ENCODE peak calls at places on chromosomes 13 and 19, in six cellular contexts. One of them, this sample, is unnamed.

GRCh38 chr19:48553676-48554384 is 1.9 kb downstream of the SULT2B1 start:
- DNase-seq in thyroid gland: peak; percentile 51
- DNase-seq in CD8-positive, alpha-beta memory T cell: no peak
- DNase-seq in body of pancreas: peak; percentile 34
- DNase-seq in A549: peak; percentile 99
- DNase-seq in IMR-90: peak; percentile 86
- DNase-seq in this sample: no peak

GRCh38 chr19:47113446-47114348 is at the start of gene ZC3H4:
- DNase-seq in thyroid gland: peak; percentile 95
- DNase-seq in CD8-positive, alpha-beta memory T cell: peak; percentile 92
- DNase-seq in body of pancreas: peak; percentile 97
- DNase-seq in A549: peak; percentile 96
- DNase-seq in IMR-90: peak; percentile 93
- DNase-seq in this sample: peak; percentile 95

GRCh38 chr19:47275866-47276461 is 1.3 kb downstream of the INAFM1 start:
- DNase-seq in thyroid gland: peak; percentile 14
- DNase-seq in CD8-positive, alpha-beta memory T cell: no peak
- DNase-seq in body of pancreas: no peak
- DNase-seq in A549: no peak
- DNase-seq in IMR-90: peak; percentile 57
- DNase-seq in this sample: peak; percentile 79

GRCh38 chr19:33376423-33376822 is 2.9 kb downstream of the CEBPG start:
- DNase-seq in thyroid gland: peak; percentile 63
- DNase-seq in CD8-positive, alpha-beta memory T cell: no peak
- DNase-seq in body of pancreas: peak; percentile 65
- DNase-seq in A549: peak; percentile 86
- DNase-seq in IMR-90: peak; percentile 87
- DNase-seq in this sample: peak; percentile 92

GRCh38 chr13:41931337-41931736 is 29.6 kb downstream of the VWA8 start:
- DNase-seq in thyroid gland: no peak
- DNase-seq in CD8-positive, alpha-beta memory T cell: no peak
- DNase-seq in body of pancreas: no peak
- DNase-seq in A549: no peak
- DNase-seq in IMR-90: peak; percentile 69
- DNase-seq in this sample: no peak

GRCh38 chr13:77523834-77524728 is 11.4 kb upstream of the SCEL start:
- DNase-seq in thyroid gland: no peak
- DNase-seq in CD8-positive, alpha-beta memory T cell: no peak
- DNase-seq in body of pancreas: no peak
- DNase-seq in A549: no peak
- DNase-seq in IMR-90: no peak
- DNase-seq in this sample: no peak

GRCh38 chr13:38398810-38399493 is 49.3 kb downstream of the UFM1 start:
- DNase-seq in thyroid gland: no peak
- DNase-seq in CD8-positive, alpha-beta memory T cell: no peak
- DNase-seq in body of pancreas: no peak
- DNase-seq in A549: no peak
- DNase-seq in IMR-90: peak; percentile 39
- DNase-seq in this sample: peak; percentile 28

GRCh38 chr13:101739382-101740178 is 287.1 kb downstream of the ITGBL1 start:
- DNase-seq in thyroid gland: no peak
- DNase-seq in CD8-positive, alpha-beta memory T cell: no peak
- DNase-seq in body of pancreas: no peak
- DNase-seq in A549: peak; percentile 1
- DNase-seq in IMR-90: no peak
- DNase-seq in this sample: no peak

GRCh38 chr19:27618006-27618405 is 1594.9 kb downstream of the UQCRFS1 start:
- DNase-seq in thyroid gland: no peak
- DNase-seq in CD8-positive, alpha-beta memory T cell: no peak
- DNase-seq in body of pancreas: no peak
- DNase-seq in A549: no peak
- DNase-seq in IMR-90: no peak
- DNase-seq in this sample: no peak

GRCh38 chr13:23159205-23159586 is 21.6 kb upstream of the SGCG start:
- DNase-seq in thyroid gland: no peak
- DNase-seq in CD8-positive, alpha-beta memory T cell: no peak
- DNase-seq in body of pancreas: no peak
- DNase-seq in A549: peak; percentile 42
- DNase-seq in IMR-90: peak; percentile 13
- DNase-seq in this sample: no peak

GRCh38 chr13:110396913-110397379 is 89.9 kb downstream of the COL4A2 start:
- DNase-seq in thyroid gland: peak; percentile 41
- DNase-seq in CD8-positive, alpha-beta memory T cell: no peak
- DNase-seq in body of pancreas: peak; percentile 39
- DNase-seq in A549: peak; percentile 44
- DNase-seq in IMR-90: peak; percentile 100
- DNase-seq in this sample: peak; percentile 100

GRCh38 chr13:59532405-59532804 is 631.3 kb downstream of the DIAPH3 start:
- DNase-seq in thyroid gland: no peak
- DNase-seq in CD8-positive, alpha-beta memory T cell: no peak
- DNase-seq in body of pancreas: no peak
- DNase-seq in A549: no peak
- DNase-seq in IMR-90: no peak
- DNase-seq in this sample: no peak

GRCh38 chr19:35712529-35712909 is 5.3 kb upstream of the KMT2B start:
- DNase-seq in thyroid gland: no peak
- DNase-seq in CD8-positive, alpha-beta memory T cell: no peak
- DNase-seq in body of pancreas: no peak
- DNase-seq in A549: no peak
- DNase-seq in IMR-90: no peak
- DNase-seq in this sample: no peak

GRCh38 chr13:42041017-42041683 is 7.3 kb upstream of the DGKH start:
- DNase-seq in thyroid gland: peak; percentile 68
- DNase-seq in CD8-positive, alpha-beta memory T cell: peak; percentile 28
- DNase-seq in body of pancreas: peak; percentile 41
- DNase-seq in A549: peak; percentile 61
- DNase-seq in IMR-90: peak; percentile 44
- DNase-seq in this sample: peak; percentile 56

GRCh38 chr13:31773538-31773937 is 34.2 kb downstream of the RXFP2 start:
- DNase-seq in thyroid gland: no peak
- DNase-seq in CD8-positive, alpha-beta memory T cell: no peak
- DNase-seq in body of pancreas: no peak
- DNase-seq in A549: no peak
- DNase-seq in IMR-90: peak; percentile 91
- DNase-seq in this sample: no peak

GRCh38 chr19:47447470-47448359 is 24.0 kb downstream of the SLC8A2 start:
- DNase-seq in thyroid gland: peak; percentile 5
- DNase-seq in CD8-positive, alpha-beta memory T cell: peak; percentile 47
- DNase-seq in body of pancreas: no peak
- DNase-seq in A549: peak; percentile 92
- DNase-seq in IMR-90: peak; percentile 22
- DNase-seq in this sample: peak; percentile 68

GRCh38 chr19:21483589-21484170 is 21.7 kb upstream of the ZNF429 start:
- DNase-seq in thyroid gland: peak; percentile 60
- DNase-seq in CD8-positive, alpha-beta memory T cell: peak; percentile 44
- DNase-seq in body of pancreas: peak; percentile 73
- DNase-seq in A549: peak; percentile 19
- DNase-seq in IMR-90: no peak
- DNase-seq in this sample: no peak

GRCh38 chr19:16435238-16435911 is 36.4 kb downstream of the EPS15L1 start:
- DNase-seq in thyroid gland: peak; percentile 39
- DNase-seq in CD8-positive, alpha-beta memory T cell: no peak
- DNase-seq in body of pancreas: no peak
- DNase-seq in A549: no peak
- DNase-seq in IMR-90: peak; percentile 98
- DNase-seq in this sample: peak; percentile 96

GRCh38 chr19:33819496-33819874 is 22.8 kb downstream of the KCTD15 start:
- DNase-seq in thyroid gland: no peak
- DNase-seq in CD8-positive, alpha-beta memory T cell: no peak
- DNase-seq in body of pancreas: no peak
- DNase-seq in A549: no peak
- DNase-seq in IMR-90: no peak
- DNase-seq in this sample: no peak

GRCh38 chr19:48999481-49000325 is 6.0 kb downstream of the RUVBL2 start:
- DNase-seq in thyroid gland: peak; percentile 27
- DNase-seq in CD8-positive, alpha-beta memory T cell: peak; percentile 44
- DNase-seq in body of pancreas: peak; percentile 60
- DNase-seq in A549: peak; percentile 85
- DNase-seq in IMR-90: peak; percentile 67
- DNase-seq in this sample: peak; percentile 67

GRCh38 chr19:40246292-40247073 is 20.0 kb upstream of the CCNP start:
- DNase-seq in thyroid gland: no peak
- DNase-seq in CD8-positive, alpha-beta memory T cell: no peak
- DNase-seq in body of pancreas: no peak
- DNase-seq in A549: no peak
- DNase-seq in IMR-90: no peak
- DNase-seq in this sample: no peak

GRCh38 chr19:40242480-40242879 is 16.0 kb upstream of the CCNP start:
- DNase-seq in thyroid gland: no peak
- DNase-seq in CD8-positive, alpha-beta memory T cell: no peak
- DNase-seq in body of pancreas: no peak
- DNase-seq in A549: no peak
- DNase-seq in IMR-90: no peak
- DNase-seq in this sample: no peak

GRCh38 chr19:40245506-40246128 is 19.1 kb upstream of the CCNP start:
- DNase-seq in thyroid gland: no peak
- DNase-seq in CD8-positive, alpha-beta memory T cell: no peak
- DNase-seq in body of pancreas: no peak
- DNase-seq in A549: no peak
- DNase-seq in IMR-90: no peak
- DNase-seq in this sample: no peak

GRCh38 chr19:40247178-40247577 is 20.7 kb upstream of the CCNP start:
- DNase-seq in thyroid gland: peak; percentile 85
- DNase-seq in CD8-positive, alpha-beta memory T cell: no peak
- DNase-seq in body of pancreas: no peak
- DNase-seq in A549: no peak
- DNase-seq in IMR-90: no peak
- DNase-seq in this sample: no peak

GRCh38 chr19:40244596-40244995 is 18.1 kb upstream of the CCNP start:
- DNase-seq in thyroid gland: no peak
- DNase-seq in CD8-positive, alpha-beta memory T cell: no peak
- DNase-seq in body of pancreas: no peak
- DNase-seq in A549: no peak
- DNase-seq in IMR-90: no peak
- DNase-seq in this sample: no peak
- H3K4me1 ChIP-seq in thyroid gland: peaks cover 46% of the 10 kb centered on the region
- H3K4me1 ChIP-seq in CD8-positive, alpha-beta memory T cell: no peaks in the 10 kb centered on the region
- H3K4me1 ChIP-seq in body of pancreas: no peaks in the 10 kb centered on the region
- H3K4me1 ChIP-seq in A549: no peaks in the 10 kb centered on the region
- H3K4me1 ChIP-seq in IMR-90: no peaks in the 10 kb centered on the region
- H3K4me1 ChIP-seq in this sample: no peaks in the 10 kb centered on the region

GRCh38 chr19:1353144-1353543 is 30.6 kb upstream of the NDUFS7 start:
- DNase-seq in thyroid gland: no peak
- DNase-seq in CD8-positive, alpha-beta memory T cell: no peak
- DNase-seq in body of pancreas: no peak
- DNase-seq in A549: no peak
- DNase-seq in IMR-90: no peak
- DNase-seq in this sample: no peak

GRCh38 chr19:1350861-1351260 is 32.8 kb upstream of the NDUFS7 start:
- DNase-seq in thyroid gland: no peak
- DNase-seq in CD8-positive, alpha-beta memory T cell: no peak
- DNase-seq in body of pancreas: no peak
- DNase-seq in A549: no peak
- DNase-seq in IMR-90: no peak
- DNase-seq in this sample: no peak

GRCh38 chr19:1355258-1355973 is 28.3 kb upstream of the NDUFS7 start:
- DNase-seq in thyroid gland: no peak
- DNase-seq in CD8-positive, alpha-beta memory T cell: no peak
- DNase-seq in body of pancreas: no peak
- DNase-seq in A549: no peak
- DNase-seq in IMR-90: no peak
- DNase-seq in this sample: no peak

GRCh38 chr19:1354496-1355257 is 29.0 kb upstream of the NDUFS7 start:
- DNase-seq in thyroid gland: peak; percentile 92
- DNase-seq in CD8-positive, alpha-beta memory T cell: peak; percentile 82
- DNase-seq in body of pancreas: peak; percentile 91
- DNase-seq in A549: peak; percentile 81
- DNase-seq in IMR-90: peak; percentile 80
- DNase-seq in this sample: peak; percentile 95

DNA sequence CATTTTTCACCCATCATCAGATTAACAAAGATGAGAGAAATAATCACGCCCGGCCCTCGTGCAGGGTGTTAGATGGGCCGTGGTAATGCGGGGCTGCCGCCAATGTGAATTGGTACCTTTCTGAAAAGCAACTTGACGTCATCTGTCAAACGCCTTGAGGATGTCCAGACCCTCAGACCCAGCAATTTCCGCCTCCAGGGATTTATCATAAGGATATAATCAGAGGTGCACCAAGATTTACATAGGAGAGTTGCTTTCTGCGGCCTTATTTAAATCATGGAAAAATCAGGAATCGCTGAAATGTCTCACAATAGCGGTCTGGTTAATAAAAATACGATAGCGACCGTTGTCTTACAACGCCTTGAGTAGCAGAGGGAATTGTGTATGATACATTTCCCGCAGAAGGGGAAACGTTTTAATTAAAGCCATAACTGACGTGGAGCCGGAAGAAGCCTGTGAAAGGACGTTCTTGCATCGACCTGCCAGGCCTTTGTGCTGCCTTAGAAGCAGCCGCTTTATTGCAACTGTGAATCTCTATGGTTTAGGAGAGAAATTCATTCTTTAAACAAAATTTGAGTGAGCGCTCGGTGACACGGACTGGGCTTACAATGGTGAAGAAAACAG is 32.3 kb upstream of the NDUFS7 start:
- DNase-seq in thyroid gland: no peak
- DNase-seq in CD8-positive, alpha-beta memory T cell: no peak
- DNase-seq in body of pancreas: no peak
- DNase-seq in A549: no peak
- DNase-seq in IMR-90: no peak
- DNase-seq in this sample: no peak
- H3K27ac ChIP-seq in thyroid gland: no peak overlapping the region
- H3K27ac ChIP-seq in CD8-positive, alpha-beta memory T cell: no peak overlapping the region
- H3K27ac ChIP-seq in body of pancreas: no peak overlapping the region
- H3K27ac ChIP-seq in A549: no peak overlapping the region
- H3K27ac ChIP-seq in IMR-90: no peak overlapping the region
- H3K27ac ChIP-seq in this sample: no peak overlapping the region

DNA sequence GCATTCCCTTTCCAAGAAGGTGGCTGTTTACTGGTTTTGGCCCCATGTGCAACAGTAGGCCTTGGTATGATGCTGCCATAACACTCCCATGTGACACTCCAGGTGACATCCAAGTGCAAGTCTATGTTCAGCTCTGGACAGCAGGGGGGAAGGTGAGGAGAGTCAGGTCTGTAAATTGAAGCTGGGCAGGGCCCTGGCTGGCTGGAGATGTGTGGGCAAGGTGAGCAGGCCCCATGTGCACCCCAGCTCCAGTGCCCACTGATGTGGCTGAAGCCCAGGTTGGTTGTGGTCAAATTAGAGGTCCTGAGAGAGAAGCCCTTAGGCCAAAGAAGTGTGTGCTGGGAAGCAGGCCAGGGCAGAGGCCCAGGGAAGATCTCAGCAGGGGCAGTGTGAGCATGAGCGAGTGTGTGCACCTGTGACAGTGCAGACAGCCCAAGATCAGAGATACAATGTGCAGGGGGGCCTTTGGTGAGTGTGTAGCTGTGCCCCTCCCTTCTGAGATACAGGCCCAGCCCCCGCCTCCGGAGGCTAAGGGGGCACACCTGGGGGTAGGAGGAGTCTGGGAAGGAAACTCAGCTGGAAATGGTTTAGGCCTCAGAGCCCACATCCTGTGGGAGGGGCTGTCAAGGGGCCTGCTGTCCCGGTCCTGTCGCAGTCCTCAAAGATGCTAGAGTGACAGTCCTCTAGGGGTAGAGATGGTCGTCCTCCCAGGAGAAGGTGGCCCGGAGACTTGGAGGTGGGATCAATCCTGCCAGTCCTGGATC is 18.6 kb downstream of the DEDD2 start:
- DNase-seq in thyroid gland: peak; percentile 15
- DNase-seq in CD8-positive, alpha-beta memory T cell: peak; percentile 88
- DNase-seq in body of pancreas: no peak
- DNase-seq in A549: no peak
- DNase-seq in IMR-90: no peak
- DNase-seq in this sample: no peak
- H3K4me1 ChIP-seq in thyroid gland: no peaks in the 10 kb centered on the region
- H3K4me1 ChIP-seq in CD8-positive, alpha-beta memory T cell: peaks cover 87% of the 10 kb centered on the region
- H3K4me1 ChIP-seq in body of pancreas: no peaks in the 10 kb centered on the region
- H3K4me1 ChIP-seq in A549: no peaks in the 10 kb centered on the region
- H3K4me1 ChIP-seq in IMR-90: peaks cover 2% of the 10 kb centered on the region
- H3K4me1 ChIP-seq in this sample: peaks cover 6% of the 10 kb centered on the region

GRCh38 chr13:94710881-94711560 is 1.3 kb downstream of the SOX21 start:
- DNase-seq in thyroid gland: no peak
- DNase-seq in CD8-positive, alpha-beta memory T cell: no peak
- DNase-seq in body of pancreas: no peak
- DNase-seq in A549: peak; percentile 42
- DNase-seq in IMR-90: no peak
- DNase-seq in this sample: no peak
- H3K27ac ChIP-seq in thyroid gland: no peak overlapping the region
- H3K27ac ChIP-seq in CD8-positive, alpha-beta memory T cell: no peak overlapping the region
- H3K27ac ChIP-seq in body of pancreas: no peak overlapping the region
- H3K27ac ChIP-seq in A549: peak overlapping the region; percentile 76
- H3K27ac ChIP-seq in IMR-90: no peak overlapping the region
- H3K27ac ChIP-seq in this sample: no peak overlapping the region